ENCODE peak calls at places on chromosomes 16 and 17, in six cellular contexts. H, T, Y, N, Q and P are unnamed samples. For H3K9me3 and H3K4me1, the result is how much of the 10 kb centered on the place peaks cover.

GRCh38 chr17:57832711-57833596 is 16.9 kb downstream of the MRPS23 start:
- DNase-seq in H (peak), T (peak), Y (peak), N (peak), Q (peak), P (peak)

GRCh38 chr16:9904526-9904925 is 277.7 kb downstream of the GRIN2A start:
- DNase-seq in H (no peak), T (no peak), Y (no peak), N (no peak), Q (no peak), P (no peak)

GRCh38 chr17:77233635-77234334 is 93.0 kb downstream of the SEC14L1 start:
- DNase-seq in H (peak), T (peak), Y (no peak), N (no peak), Q (no peak), P (no peak)

GRCh38 chr17:43924558-43924957 is 17.2 kb upstream of the MPP2 start:
- DNase-seq in H (peak), T (no peak), Y (no peak), N (no peak), Q (no peak), P (no peak)

GRCh38 chr16:72124761-72125634 is 31.4 kb downstream of the DHX38 start:
- DNase-seq in H (peak), T (peak), Y (peak), N (peak), Q (peak), P (peak)

GRCh38 chr17:77613181-77613580 is 345.3 kb upstream of the TNRC6C start:
- DNase-seq in H (no peak), T (no peak), Y (no peak), N (no peak), Q (peak), P (no peak)

GRCh38 chr17:78185981-78186688 is 717 bp downstream of the TK1 start:
- DNase-seq in H (no peak), T (peak), Y (peak), N (no peak), Q (peak), P (no peak)

GRCh38 chr16:72847187-72848044 is 200.5 kb downstream of the ZFHX3 start:
- DNase-seq in H (peak), T (no peak), Y (peak), N (no peak), Q (no peak), P (no peak)

GRCh38 chr17:41917957-41918391 is 777 bp downstream of the ACLY start:
- DNase-seq in H (peak), T (peak), Y (peak), N (peak), Q (peak), P (peak)

GRCh38 chr16:17469011-17469741 is 1.6 kb downstream of the XYLT1 start:
- DNase-seq in H (no peak), T (no peak), Y (no peak), N (no peak), Q (no peak), P (no peak)

GRCh38 chr16:60027351-60027750 is 1293.2 kb upstream of the GOT2 start:
- DNase-seq in H (no peak), T (no peak), Y (no peak), N (no peak), Q (no peak), P (no peak)
- H3K9me3 ChIP-seq in H (under half), T (under half), Y (under half), N (under half), Q (under half), P (under half)

DNA sequence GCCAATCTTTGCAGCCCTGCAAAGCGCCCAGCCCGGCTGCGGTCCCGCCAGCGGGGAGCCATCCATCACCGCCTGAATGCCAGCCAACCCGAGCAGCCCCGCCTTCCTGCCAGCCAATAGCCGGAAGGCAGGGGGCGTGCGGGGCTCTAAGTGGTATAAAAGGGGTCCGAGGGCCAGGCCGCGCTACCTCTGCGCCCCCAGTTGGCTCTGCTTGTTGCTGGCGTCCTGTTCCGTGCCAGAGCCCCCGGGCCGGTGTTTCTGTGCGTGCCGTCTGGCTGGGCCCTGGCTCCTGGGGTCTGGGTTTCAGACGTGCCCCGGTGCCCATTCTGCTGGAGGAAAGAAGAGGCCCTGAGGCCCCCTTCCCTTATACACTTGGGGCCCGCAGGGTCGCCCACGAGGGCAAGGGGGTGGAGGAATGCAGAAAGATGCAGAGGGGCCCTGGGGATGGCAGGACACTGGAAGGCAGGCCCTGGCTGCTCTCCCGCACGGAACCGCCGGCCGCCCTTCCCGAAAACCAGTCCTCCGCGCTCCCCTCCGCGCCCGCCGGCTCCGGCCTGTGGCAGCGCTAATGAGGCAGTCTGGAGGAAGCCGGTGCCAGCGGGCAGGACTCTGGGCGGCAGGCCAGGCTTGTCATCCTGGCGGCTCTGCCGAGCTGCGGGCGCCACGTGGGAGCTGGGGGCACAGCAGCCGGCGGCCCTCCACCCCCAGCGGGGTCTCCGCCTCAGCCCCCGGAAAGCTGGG is 14.0 kb downstream of the COPZ2 start:
- DNase-seq in H (peak), T (peak), Y (peak), N (peak), Q (peak), P (peak)
- H3K4me1 ChIP-seq in H (under half), T (under half), Y (under half), N (under half), Q (under half), P (under half)

DNA sequence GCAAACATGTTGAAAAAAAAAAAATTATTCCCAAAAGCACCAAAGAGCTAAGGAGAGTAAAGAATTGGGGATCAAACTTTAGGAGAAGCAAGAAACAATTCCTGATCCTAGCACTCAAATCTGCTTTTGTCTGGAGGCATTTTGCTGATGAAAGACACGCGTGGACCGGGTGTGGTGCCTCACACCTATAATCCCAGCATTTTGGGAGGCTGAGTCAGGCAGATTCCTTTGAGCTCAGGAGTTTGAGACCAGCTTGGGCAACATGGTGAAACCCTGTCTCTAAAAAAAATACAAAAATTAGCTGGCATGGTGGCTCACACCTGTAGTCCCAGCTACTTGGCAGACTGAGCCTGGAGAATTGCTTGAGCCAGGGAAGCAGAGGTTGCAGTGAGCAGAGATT is 35.4 kb downstream of the ZFP90 start:
- DNase-seq in H (no peak), T (no peak), Y (no peak), N (no peak), Q (no peak), P (no peak)
- H3K9me3 ChIP-seq in H (under half), T (under half), Y (half or more), N (under half), Q (under half), P (under half)

GRCh38 chr17:27568216-27568615 is 62.8 kb upstream of the LGALS9 start:
- DNase-seq in H (no peak), T (no peak), Y (no peak), N (no peak), Q (no peak), P (no peak)
- H3K4me1 ChIP-seq in H (under half), T (under half), Y (under half), N (under half), Q (half or more), P (under half)

DNA sequence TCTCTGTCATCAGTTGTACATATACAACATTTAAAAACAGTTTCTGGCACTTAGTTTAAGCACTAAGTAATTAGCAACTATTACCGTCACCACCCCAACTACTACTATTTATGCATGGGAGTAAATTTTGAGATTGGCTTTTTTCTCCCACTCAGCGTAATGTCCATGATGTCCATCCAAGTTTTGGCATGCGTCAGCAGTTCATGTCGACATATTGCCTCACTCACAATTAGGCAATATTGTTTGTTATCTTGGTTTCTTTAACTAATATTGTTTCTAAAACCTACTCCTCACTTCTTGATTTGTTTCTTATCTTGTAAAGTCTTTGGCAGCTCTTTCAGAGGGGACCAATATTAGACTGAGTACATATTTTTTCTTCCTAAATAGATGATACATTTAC is 131.3 kb downstream of the KCNJ18 start:
- DNase-seq in H (no peak), T (no peak), Y (no peak), N (no peak), Q (no peak), P (no peak)
- H3K9me3 ChIP-seq in H (under half), T (under half), Y (under half), N (under half), Q (under half), P (under half)

DNA sequence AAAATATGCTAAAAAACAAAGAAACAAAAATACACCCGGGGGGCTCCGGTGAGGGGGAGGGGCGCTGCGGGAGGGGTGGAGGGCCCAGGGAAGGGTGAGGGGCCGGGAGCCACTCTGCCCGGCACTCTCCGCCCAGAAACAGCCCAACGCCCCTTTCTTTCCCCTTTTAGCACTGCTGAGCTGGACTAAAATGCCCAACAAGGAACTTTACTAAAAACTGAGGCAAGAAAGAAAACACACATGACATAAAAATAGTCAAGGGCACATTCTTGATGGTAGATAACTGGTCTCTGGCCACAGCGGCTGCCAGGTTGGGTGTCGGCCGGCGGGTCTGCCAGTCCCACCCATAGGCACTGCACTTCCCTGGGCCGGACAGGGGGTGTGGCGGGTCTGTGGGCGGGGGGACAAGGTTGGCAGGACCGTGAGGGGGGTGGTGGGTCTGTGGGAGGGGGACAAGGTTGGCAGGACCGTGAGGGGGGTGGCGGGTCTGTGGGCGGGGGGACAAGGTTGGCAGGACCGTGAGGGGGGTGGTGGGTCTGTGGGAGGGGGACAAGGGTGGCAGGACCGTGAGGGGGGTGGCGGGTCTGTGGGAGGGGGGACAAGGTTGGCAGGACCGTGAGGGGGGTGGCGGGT is 20.9 kb downstream of the METRNL start:
- DNase-seq in H (no peak), T (peak), Y (no peak), N (no peak), Q (no peak), P (no peak)
- H3K4me1 ChIP-seq in H (half or more), T (under half), Y (under half), N (under half), Q (half or more), P (under half)

GRCh38 chr16:15981382-15981781 is 32.0 kb downstream of the ABCC1 start:
- DNase-seq in H (no peak), T (no peak), Y (no peak), N (no peak), Q (no peak), P (no peak)
- H3K9me3 ChIP-seq in H (under half), T (under half), Y (under half), N (under half), Q (under half), P (under half)

GRCh38 chr16:52293209-52293608 is 253.7 kb downstream of the TOX3 start:
- DNase-seq in H (no peak), T (no peak), Y (no peak), N (no peak), Q (no peak), P (no peak)

GRCh38 chr16:52296070-52296469 is 250.9 kb downstream of the TOX3 start:
- DNase-seq in H (no peak), T (no peak), Y (no peak), N (no peak), Q (no peak), P (no peak)

GRCh38 chr16:52298769-52299168 is 248.2 kb downstream of the TOX3 start:
- DNase-seq in H (no peak), T (no peak), Y (no peak), N (no peak), Q (no peak), P (no peak)

GRCh38 chr16:52294660-52295059 is 252.3 kb downstream of the TOX3 start:
- DNase-seq in H (no peak), T (no peak), Y (no peak), N (no peak), Q (no peak), P (no peak)
- H3K4me1 ChIP-seq in H (under half), T (under half), Y (under half), N (under half), Q (under half), P (under half)

DNA sequence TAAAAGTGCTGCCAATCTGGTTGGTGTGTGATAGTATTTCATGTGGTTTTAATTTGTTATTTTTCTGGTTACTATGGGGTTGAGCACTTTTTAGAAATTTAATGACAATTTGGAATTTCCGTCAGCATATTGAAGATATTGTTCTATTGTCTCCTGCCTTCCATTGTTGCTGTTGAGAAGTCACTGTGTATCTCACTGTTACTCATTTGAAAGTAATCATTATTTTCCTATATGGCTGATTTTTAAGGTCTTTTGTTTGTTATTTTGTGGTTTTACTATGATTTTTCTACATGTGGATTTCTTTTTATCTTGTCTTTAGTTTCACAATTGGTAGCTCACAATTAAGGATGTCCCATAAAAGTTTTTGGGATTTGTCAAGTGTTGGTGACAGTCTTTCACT is 8.2 kb downstream of the KRT26 start:
- DNase-seq in H (no peak), T (no peak), Y (no peak), N (no peak), Q (no peak), P (no peak)
- H3K9me3 ChIP-seq in H (under half), T (under half), Y (under half), N (under half), Q (under half), P (under half)

GRCh38 chr17:32444301-32445074 is at the start of gene PSMD11:
- DNase-seq in H (peak), T (peak), Y (peak), N (peak), Q (peak), P (peak)
- H3K4me1 ChIP-seq in H (under half), T (under half), Y (under half), N (under half), Q (under half), P (under half)